ENCODE peak calls at places on chromosomes 3 and 15, in four cellular contexts. One of them, this sample, is unnamed.

GRCh38 chr3:153163349-153164008 is 1.5 kb downstream of the RAP2B start:
- DNase-seq in ovary: no peak
- DNase-seq in body of pancreas: no peak
- DNase-seq in testis: peak; percentile 56
- DNase-seq in this sample: peak; percentile 39

GRCh38 chr15:55907797-55908196 is 85.6 kb downstream of the NEDD4 start:
- DNase-seq in ovary: no peak
- DNase-seq in body of pancreas: no peak
- DNase-seq in testis: no peak
- DNase-seq in this sample: peak; percentile 98

GRCh38 chr15:83854314-83854713 is 200.4 kb downstream of the ADAMTSL3 start:
- DNase-seq in ovary: no peak
- DNase-seq in body of pancreas: no peak
- DNase-seq in testis: no peak
- DNase-seq in this sample: peak; percentile 94

GRCh38 chr15:65008989-65009388 is 19.3 kb upstream of the SPG21 start:
- DNase-seq in ovary: no peak
- DNase-seq in body of pancreas: no peak
- DNase-seq in testis: no peak
- DNase-seq in this sample: no peak

GRCh38 chr3:153756816-153757215 is 364.4 kb upstream of the ARHGEF26 start:
- DNase-seq in ovary: no peak
- DNase-seq in body of pancreas: no peak
- DNase-seq in testis: no peak
- DNase-seq in this sample: peak; percentile 83

GRCh38 chr15:59322056-59322755 is 50.5 kb downstream of the MYO1E start:
- DNase-seq in ovary: no peak
- DNase-seq in body of pancreas: no peak
- DNase-seq in testis: no peak
- DNase-seq in this sample: no peak

GRCh38 chr3:13236774-13237173 is 163.5 kb upstream of the IQSEC1 start:
- DNase-seq in ovary: no peak
- DNase-seq in body of pancreas: no peak
- DNase-seq in testis: no peak
- DNase-seq in this sample: no peak

GRCh38 chr3:13379191-13379830 is 40.8 kb downstream of the NUP210 start:
- DNase-seq in ovary: no peak
- DNase-seq in body of pancreas: no peak
- DNase-seq in testis: peak; percentile 16
- DNase-seq in this sample: peak; percentile 5

GRCh38 chr3:52979190-52979983 is 66.5 kb downstream of the SFMBT1 start:
- DNase-seq in ovary: no peak
- DNase-seq in body of pancreas: peak; percentile 25
- DNase-seq in testis: no peak
- DNase-seq in this sample: no peak

GRCh38 chr3:190205739-190206138 is 85.0 kb upstream of the P3H2 start:
- DNase-seq in ovary: no peak
- DNase-seq in body of pancreas: no peak
- DNase-seq in testis: no peak
- DNase-seq in this sample: peak; percentile 92

GRCh38 chr3:126827121-126827520 is 123.1 kb downstream of the CHCHD6 start:
- DNase-seq in ovary: no peak
- DNase-seq in body of pancreas: no peak
- DNase-seq in testis: no peak
- DNase-seq in this sample: no peak

GRCh38 chr3:171396048-171396447 is 64.2 kb downstream of the TNIK start:
- DNase-seq in ovary: no peak
- DNase-seq in body of pancreas: no peak
- DNase-seq in testis: no peak
- DNase-seq in this sample: no peak

DNA sequence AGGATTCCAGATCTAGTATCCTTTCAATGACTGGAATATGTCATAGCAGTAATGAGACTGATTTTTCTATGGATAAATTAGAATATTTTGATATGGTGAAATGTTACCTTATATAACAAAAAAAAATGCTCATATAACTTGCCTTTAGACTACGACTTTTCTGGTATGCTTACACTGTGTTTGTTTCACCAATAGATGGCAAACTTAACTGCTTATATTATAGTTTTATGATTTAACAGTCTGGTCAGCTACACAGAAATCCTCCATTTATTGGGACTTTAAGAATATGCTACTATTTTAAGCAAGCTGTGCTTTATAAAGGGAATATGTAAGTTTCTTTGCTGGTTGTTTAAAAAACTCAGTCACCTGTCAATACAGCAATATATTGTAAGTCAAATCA is 205.6 kb downstream of the VGLL3 start:
- DNase-seq in ovary: no peak
- DNase-seq in body of pancreas: no peak
- DNase-seq in testis: no peak
- DNase-seq in this sample: peak; percentile 27
- H3K4me3 ChIP-seq in ovary: no peak overlapping the region
- H3K4me3 ChIP-seq in body of pancreas: no peak overlapping the region
- H3K4me3 ChIP-seq in testis: no peak overlapping the region
- H3K4me3 ChIP-seq in this sample: no peak overlapping the region

DNA sequence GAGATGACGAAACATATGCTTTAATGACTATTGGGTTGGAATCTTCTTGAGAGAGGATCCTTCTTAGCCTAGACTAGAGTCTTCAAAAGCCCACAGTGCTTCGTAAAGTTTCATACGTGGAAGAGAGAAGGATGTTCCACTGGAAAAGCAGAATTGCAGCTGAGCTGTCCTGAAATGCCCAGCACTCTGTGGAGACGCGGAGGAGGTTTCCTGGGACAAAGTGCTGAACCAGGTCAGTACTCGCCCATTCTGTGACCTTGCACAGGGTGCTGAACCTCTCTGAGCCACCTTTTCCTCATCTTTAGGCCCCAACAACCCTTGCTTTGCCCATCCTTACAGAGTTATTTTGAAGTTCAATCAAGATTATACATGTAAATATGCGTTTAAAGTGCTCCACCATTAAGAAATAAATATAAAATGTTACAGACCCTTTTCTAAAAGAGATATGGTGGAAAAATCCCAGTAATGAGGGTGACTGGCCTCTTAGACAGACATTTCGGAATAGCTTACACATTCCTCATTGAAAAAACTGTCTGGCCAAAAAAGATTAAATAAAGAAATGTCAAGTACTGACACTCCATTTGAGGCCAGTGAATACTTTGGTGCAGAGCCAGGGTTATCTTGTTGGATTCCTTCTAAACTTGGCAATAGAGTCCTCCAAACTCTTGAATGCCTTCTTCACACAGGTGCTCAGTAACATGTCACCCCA is 4.2 kb upstream of the MAGEF1 start:
- DNase-seq in ovary: no peak
- DNase-seq in body of pancreas: no peak
- DNase-seq in testis: no peak
- DNase-seq in this sample: no peak
- H3K4me3 ChIP-seq in ovary: no peak overlapping the region
- H3K4me3 ChIP-seq in body of pancreas: no peak overlapping the region
- H3K4me3 ChIP-seq in testis: no peak overlapping the region
- H3K4me3 ChIP-seq in this sample: no peak overlapping the region

GRCh38 chr3:87069021-87069420 is 78.1 kb upstream of the VGLL3 start:
- DNase-seq in ovary: no peak
- DNase-seq in body of pancreas: no peak
- DNase-seq in testis: no peak
- DNase-seq in this sample: no peak

GRCh38 chr3:87069963-87070362 is 79.0 kb upstream of the VGLL3 start:
- DNase-seq in ovary: no peak
- DNase-seq in body of pancreas: no peak
- DNase-seq in testis: no peak
- DNase-seq in this sample: no peak
- H3K4me3 ChIP-seq in ovary: no peak overlapping the region
- H3K4me3 ChIP-seq in body of pancreas: no peak overlapping the region
- H3K4me3 ChIP-seq in testis: no peak overlapping the region
- H3K4me3 ChIP-seq in this sample: no peak overlapping the region

DNA sequence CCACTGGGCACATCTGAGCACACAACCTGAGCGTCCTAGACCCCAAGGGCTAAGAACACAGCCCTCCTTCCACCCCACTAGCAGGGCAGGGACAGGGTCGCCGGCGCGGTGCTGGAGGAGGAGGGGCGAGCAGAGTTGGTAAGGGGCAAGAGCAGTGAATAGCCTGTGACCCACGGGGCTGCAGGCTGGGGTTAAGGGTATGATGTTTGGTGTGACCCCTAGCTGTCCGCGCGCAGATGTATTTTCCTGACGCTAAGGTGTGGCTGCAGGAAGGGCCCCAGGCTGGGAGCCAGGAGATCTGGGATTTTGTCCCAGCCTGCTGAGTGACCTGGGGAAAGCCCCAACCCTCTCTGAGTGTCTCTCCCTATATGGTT is 1.3 kb upstream of the C15orf39 start:
- DNase-seq in ovary: no peak
- DNase-seq in body of pancreas: no peak
- DNase-seq in testis: no peak
- DNase-seq in this sample: no peak
- H3K4me3 ChIP-seq in ovary: no peak overlapping the region
- H3K4me3 ChIP-seq in body of pancreas: no peak overlapping the region
- H3K4me3 ChIP-seq in testis: no peak overlapping the region
- H3K4me3 ChIP-seq in this sample: no peak overlapping the region

DNA sequence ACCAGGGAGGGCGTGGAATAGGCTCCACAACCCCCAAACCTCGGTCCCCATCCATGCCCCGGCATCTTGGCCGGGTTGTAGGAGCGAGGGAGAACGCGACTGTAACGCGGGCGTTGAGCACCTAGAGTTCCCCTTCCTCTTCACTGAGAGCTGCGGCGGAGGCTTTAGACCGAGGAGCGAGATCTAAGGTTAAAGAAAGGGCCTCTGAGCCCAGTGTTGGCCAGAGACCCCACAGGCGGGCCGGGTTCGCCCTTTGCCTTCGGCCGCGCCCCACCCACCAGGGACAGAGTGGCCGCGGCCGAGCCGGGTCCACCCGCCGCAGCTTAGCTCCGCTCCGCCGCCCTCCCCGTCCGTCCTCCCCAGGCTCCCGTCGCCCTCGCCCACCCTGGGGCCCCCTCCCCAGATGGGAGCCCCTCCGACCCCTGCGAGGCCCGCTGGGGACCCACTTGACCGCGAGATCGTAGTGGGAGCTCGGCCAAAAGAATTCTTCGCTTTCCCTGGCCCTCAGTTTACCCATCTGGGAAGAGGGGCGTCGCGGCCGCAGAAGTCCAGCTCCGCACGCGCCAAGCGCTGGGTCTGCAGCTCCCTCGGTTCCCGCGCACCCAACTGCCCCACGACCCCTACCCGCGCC is 425 bp downstream of the ANPEP start:
- DNase-seq in ovary: no peak
- DNase-seq in body of pancreas: no peak
- DNase-seq in testis: no peak
- DNase-seq in this sample: no peak
- H3K4me3 ChIP-seq in ovary: peak overlapping the region; percentile 17
- H3K4me3 ChIP-seq in body of pancreas: peak overlapping the region; percentile 55
- H3K4me3 ChIP-seq in testis: peak overlapping the region; percentile 42
- H3K4me3 ChIP-seq in this sample: no peak overlapping the region

GRCh38 chr3:165837058-165837525 is at the start of gene BCHE:
- DNase-seq in ovary: no peak
- DNase-seq in body of pancreas: peak; percentile 67
- DNase-seq in testis: peak; percentile 64
- DNase-seq in this sample: peak; percentile 56
- H3K4me3 ChIP-seq in ovary: peak within 1 kb of the TSS; percentile 35
- H3K4me3 ChIP-seq in body of pancreas: no peak within 1 kb of the TSS
- H3K4me3 ChIP-seq in testis: no peak within 1 kb of the TSS
- H3K4me3 ChIP-seq in this sample: peak within 1 kb of the TSS; percentile 23

GRCh38 chr15:91515188-91515754 is 338.2 kb upstream of the SLCO3A1 start:
- DNase-seq in ovary: peak; percentile 11
- DNase-seq in body of pancreas: peak; percentile 9
- DNase-seq in testis: no peak
- DNase-seq in this sample: peak; percentile 76
- H3K4me3 ChIP-seq in ovary: no peak overlapping the region
- H3K4me3 ChIP-seq in body of pancreas: no peak overlapping the region
- H3K4me3 ChIP-seq in testis: no peak overlapping the region
- H3K4me3 ChIP-seq in this sample: no peak overlapping the region

DNA sequence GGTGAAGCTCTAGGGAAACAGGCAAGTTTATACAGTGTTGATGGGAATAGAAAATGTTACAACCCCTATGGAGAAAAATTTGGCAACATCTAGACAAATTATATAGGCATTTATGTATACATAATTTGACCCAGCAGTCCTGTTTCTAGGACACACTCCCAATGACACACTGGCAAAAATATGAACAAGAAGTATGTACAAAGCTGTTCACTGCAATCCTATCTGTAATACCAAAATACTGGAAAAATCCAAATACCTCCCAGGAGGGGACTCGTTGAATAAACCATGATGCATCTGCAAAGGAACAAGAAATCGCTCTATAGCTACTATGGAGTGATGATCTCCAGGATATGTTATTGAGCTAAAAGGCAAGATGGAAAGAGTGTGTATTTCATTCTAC is 8.5 kb downstream of the BFSP2 start:
- DNase-seq in ovary: no peak
- DNase-seq in body of pancreas: no peak
- DNase-seq in testis: no peak
- DNase-seq in this sample: no peak
- H3K4me3 ChIP-seq in ovary: no peak overlapping the region
- H3K4me3 ChIP-seq in body of pancreas: no peak overlapping the region
- H3K4me3 ChIP-seq in testis: no peak overlapping the region
- H3K4me3 ChIP-seq in this sample: no peak overlapping the region

DNA sequence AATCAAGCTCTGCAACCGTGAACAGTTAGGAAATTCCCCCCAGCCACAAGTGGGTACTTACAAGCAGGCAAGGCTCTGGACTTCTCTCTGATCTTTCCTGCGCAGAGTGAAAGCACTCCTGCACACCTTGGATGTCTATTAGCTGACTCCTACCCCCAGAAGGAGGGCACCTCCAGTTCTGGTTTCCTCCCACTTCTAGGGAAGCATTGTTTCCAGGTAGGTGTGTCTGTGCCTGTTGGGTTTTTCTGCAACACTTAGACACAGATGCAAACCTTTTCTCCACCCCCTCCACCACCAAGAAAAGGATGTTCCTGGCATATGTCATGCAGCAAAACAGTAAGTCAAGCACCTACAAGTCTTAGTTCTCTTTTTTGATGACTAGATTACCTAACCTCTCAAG is at the start of gene ZBED2:
- DNase-seq in ovary: no peak
- DNase-seq in body of pancreas: no peak
- DNase-seq in testis: no peak
- DNase-seq in this sample: peak; percentile 98
- H3K4me3 ChIP-seq in ovary: no peak within 1 kb of the TSS
- H3K4me3 ChIP-seq in body of pancreas: no peak within 1 kb of the TSS
- H3K4me3 ChIP-seq in testis: no peak within 1 kb of the TSS
- H3K4me3 ChIP-seq in this sample: peak within 1 kb of the TSS; percentile 1

This sample was measured in epithelial cell of esophagus.